ENCODE peak calls at places on chromosomes 13 and 19, in five cellular contexts. Z is H9, J is tibial nerve, V is psoas muscle, T is ovary. H is an unnamed sample.

GRCh38 chr13:24692541-24692940 is 12.3 kb downstream of the ATP12A start:
- DNase-seq in Z (no peak), J (no peak), V (peak), T (no peak), H (no peak)

GRCh38 chr19:49801401-49801888 is 11.6 kb downstream of the FUZ start:
- DNase-seq in Z (no peak), J (no peak), V (peak), T (peak), H (no peak)

GRCh38 chr19:34479396-34479795 is 2.2 kb upstream of the WTIP start:
- DNase-seq in Z (no peak), J (no peak), V (no peak), T (no peak), H (no peak)

GRCh38 chr19:4295972-4296771 is 6.0 kb downstream of the TMIGD2 start:
- DNase-seq in Z (peak), J (no peak), V (no peak), T (no peak), H (no peak)

GRCh38 chr19:42272989-42273406 is 3.9 kb downstream of the CIC start:
- DNase-seq in Z (no peak), J (no peak), V (peak), T (no peak), H (no peak)

GRCh38 chr13:61286148-61286745 is 129.4 kb downstream of the PCDH20 start:
- DNase-seq in Z (peak), J (no peak), V (no peak), T (no peak), H (no peak)

GRCh38 chr13:20988033-20988908 is 73.1 kb downstream of the LATS2 start:
- DNase-seq in Z (no peak), J (no peak), V (no peak), T (no peak), H (no peak)

GRCh38 chr13:112588490-112589297 is 741 bp upstream of the TUBGCP3 start:
- DNase-seq in Z (no peak), J (no peak), V (peak), T (no peak), H (no peak)

GRCh38 chr19:44846455-44847143 is 502 bp downstream of the NECTIN2 start:
- DNase-seq in Z (peak), J (no peak), V (peak), T (peak), H (no peak)

GRCh38 chr13:106568225-106569003 is 477 bp upstream of the ARGLU1 start:
- DNase-seq in Z (no peak), J (no peak), V (no peak), T (no peak), H (peak)

GRCh38 chr19:6297202-6297601 is 17.4 kb upstream of the MLLT1 start:
- DNase-seq in Z (no peak), J (no peak), V (no peak), T (no peak), H (no peak)

DNA sequence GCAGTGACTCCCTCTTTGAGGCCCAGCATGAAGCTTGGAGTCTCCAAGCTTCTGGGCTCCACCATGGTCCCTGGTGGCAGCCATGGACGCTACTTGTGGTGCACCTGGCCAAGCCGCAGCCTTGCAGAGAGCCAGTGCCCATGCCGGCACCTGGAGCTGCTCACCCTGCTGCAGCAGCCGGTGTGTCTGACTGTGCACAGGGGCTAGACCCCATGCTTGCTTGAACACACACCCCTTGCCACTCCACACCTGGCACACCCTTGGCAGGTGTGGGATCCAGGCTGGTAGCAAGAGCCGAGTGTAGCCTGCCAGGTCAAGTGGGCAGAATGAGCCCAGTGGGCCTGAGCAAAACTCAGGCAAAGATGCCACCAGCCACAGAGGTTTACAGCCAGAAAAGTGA is 18.6 kb upstream of the MLLT1 start:
- DNase-seq in Z (no peak), J (no peak), V (no peak), T (no peak), H (no peak)
- TF ChIP-seq CTCF in Z (no peak), J (no peak), V (no peak), T (no peak), H (no peak)

DNA sequence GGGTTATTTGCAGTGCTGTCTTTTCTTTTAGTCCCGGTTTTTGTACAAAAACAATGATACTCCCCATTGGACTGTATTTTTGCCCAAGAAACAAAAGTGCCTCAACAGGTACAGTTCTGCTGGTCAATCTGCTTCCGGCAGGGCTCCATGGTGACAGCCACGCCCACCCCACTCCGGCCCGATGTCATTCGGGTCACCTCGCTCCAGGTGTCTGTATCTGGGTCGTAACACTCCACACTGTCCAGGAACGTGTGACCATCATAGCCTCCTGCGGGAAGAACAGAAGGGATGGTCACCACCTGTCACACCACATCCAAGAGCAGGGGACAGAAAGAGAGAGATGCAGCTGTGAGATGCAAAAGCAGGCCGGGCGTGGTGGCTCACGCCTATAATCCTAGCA is 16.6 kb downstream of the KEAP1 start:
- DNase-seq in Z (no peak), J (no peak), V (no peak), T (no peak), H (no peak)
- TF ChIP-seq CTCF in Z (no peak), J (no peak), V (no peak), T (no peak), H (no peak)

DNA sequence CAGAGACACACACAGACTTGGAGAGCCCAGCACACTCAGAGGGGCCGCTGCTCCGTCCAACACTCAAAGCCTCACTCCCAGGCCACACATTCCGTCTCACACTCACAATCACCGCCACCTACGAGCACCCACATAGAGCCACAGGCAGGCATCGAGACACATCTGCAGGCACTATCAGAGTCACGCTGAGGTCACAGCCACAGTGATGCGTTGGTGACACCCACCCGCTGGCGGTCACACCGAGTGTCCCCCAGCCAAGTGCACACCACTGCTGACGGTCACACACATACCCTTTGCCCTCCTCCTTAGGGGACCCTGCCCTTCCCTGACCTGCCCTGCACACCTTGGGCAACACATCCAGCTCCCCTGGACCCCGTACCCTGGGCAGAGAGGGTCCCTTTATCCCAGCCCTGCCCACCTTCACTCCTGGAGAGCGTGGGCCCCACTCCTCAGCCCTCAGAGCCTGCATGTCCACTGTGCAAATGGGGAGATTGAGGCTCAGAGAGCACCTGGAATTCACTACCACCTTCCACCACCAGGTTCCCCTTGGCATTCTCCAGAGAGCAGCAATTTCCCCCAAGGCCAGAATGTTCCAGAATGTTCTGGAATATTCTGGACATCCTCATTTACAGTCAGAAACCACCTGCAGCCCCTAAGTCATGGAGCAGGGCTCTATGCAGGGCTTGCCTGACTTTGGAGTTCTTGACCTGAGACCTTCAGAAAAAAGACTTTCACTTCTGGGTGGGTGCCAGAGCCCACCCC is 5.4 kb downstream of the FUT5 start:
- DNase-seq in Z (no peak), J (no peak), V (no peak), T (no peak), H (peak)
- TF ChIP-seq CTCF in Z (peak), J (no peak), V (no peak), T (no peak), H (no peak)

GRCh38 chr19:48158210-48158790 is 11.8 kb downstream of the LIG1 start:
- DNase-seq in Z (no peak), J (no peak), V (no peak), T (no peak), H (no peak)
- TF ChIP-seq CTCF in Z (no peak), J (no peak), V (no peak), T (no peak), H (peak)

DNA sequence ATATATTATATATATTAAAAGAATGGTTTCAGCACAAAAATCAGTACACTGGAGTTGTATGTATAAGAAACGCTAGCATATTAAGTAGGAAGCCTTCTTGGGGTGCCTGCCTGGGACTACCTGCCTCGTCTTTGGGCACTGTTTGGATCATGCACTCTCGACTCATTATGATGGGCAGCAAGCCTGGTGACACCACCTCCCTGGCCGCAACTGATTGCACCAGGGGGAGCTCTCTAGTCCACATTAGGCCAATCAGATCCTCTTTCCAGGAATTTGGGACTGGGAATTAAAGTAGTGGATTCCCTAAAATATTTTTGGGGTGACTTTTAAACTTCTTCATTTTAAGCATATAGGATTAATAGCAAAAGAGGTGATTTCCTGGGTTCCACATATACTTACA is 56.0 kb upstream of the RGCC start:
- DNase-seq in Z (peak), J (no peak), V (no peak), T (no peak), H (no peak)
- TF ChIP-seq CTCF in Z (peak), J (no peak), V (no peak), T (no peak), H (no peak)

DNA sequence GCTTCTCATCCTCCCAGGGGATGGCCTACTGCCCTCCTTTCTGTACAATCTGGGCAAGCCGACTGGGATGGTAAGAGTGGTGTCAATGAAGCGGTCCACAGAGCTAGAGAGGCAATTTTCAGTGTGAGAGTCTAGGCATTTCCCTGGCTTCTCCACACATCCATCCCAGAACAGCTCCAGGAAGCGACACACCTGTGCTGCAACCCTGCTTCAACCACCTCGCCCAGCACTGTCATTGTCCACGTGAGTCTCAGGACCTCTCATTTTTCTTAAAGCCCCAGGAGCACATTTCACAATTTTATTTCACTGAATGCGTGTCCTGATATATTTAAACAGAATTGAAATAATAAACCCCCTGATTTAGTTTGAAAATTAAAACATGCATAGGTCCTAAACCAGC is 15.5 kb upstream of the UBL3 start:
- DNase-seq in Z (no peak), J (no peak), V (no peak), T (no peak), H (no peak)
- TF ChIP-seq CTCF in Z (no peak), J (no peak), V (no peak), T (no peak), H (no peak)

DNA sequence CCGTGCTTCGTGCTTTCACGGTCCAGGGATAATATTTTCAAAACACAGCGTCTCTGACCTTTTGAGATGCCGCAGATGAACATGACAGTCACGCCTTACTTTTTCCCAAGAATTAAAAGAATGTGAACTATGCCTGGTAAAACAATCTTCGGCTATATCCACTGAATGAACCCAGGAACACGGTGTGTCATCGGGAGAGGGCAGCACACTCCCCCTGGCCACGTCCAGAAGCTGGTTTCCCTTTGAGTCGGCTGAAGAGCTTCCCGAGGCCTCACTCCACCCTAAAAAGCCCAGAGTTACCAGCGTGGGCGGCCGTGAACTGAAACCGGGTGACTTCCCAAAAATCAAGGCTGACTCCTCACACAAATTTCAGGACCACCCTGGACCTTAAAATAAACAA is 22.9 kb upstream of the SHISA2 start:
- DNase-seq in Z (no peak), J (no peak), V (no peak), T (no peak), H (no peak)
- TF ChIP-seq CTCF in Z (no peak), J (no peak), V (no peak), T (no peak), H (no peak)

GRCh38 chr19:46017095-46017429 is 5.8 kb downstream of the PGLYRP1 start:
- DNase-seq in Z (no peak), J (no peak), V (no peak), T (no peak), H (no peak)
- TF ChIP-seq CTCF in Z (peak), J (peak), V (no peak), T (no peak), H (no peak)